ENCODE peak calls at places on chromosomes 7 and 10, in seven cellular contexts. N is fibroblast of gingiva, M is psoas muscle, Z is T1000, Y is trophoblast cell, O is COR-L47, I is NCI-H1694 treated with DMSO at 0.1 percent for 48 hours. G is an unnamed sample.

GRCh38 chr10:26112532-26112931 is 104.0 kb upstream of the GAD2 start:
- DNase-seq in N (no peak), M (no peak), Z (no peak), Y (no peak), O (no peak), I (no peak), G (no peak)

GRCh38 chr10:31961264-31961663 is 32.6 kb upstream of the ARHGAP12 start:
- DNase-seq in N (no peak), M (no peak), Z (peak), Y (peak), O (no peak), I (peak), G (no peak)

GRCh38 chr10:126187399-126187798 is 200.9 kb downstream of the ADAM12 start:
- DNase-seq in N (no peak), M (no peak), Z (no peak), Y (no peak), O (no peak), I (no peak), G (no peak)

GRCh38 chr7:38594931-38595330 is 36.2 kb downstream of the AMPH start:
- DNase-seq in N (no peak), M (no peak), Z (no peak), Y (no peak), O (no peak), I (no peak), G (no peak)

GRCh38 chr7:132755538-132756481 is 179.5 kb upstream of the PLXNA4 start:
- DNase-seq in N (peak), M (no peak), Z (no peak), Y (no peak), O (no peak), I (no peak), G (no peak)

GRCh38 chr7:102291056-102291915 is 4.6 kb downstream of the SH2B2 start:
- DNase-seq in N (no peak), M (no peak), Z (no peak), Y (no peak), O (no peak), I (no peak), G (no peak)

GRCh38 chr7:2042650-2043049 is 190.1 kb downstream of the MAD1L1 start:
- DNase-seq in N (no peak), M (peak), Z (no peak), Y (no peak), O (no peak), I (no peak), G (no peak)

GRCh38 chr10:44339218-44339617 is 45.7 kb downstream of the CXCL12 start:
- DNase-seq in N (peak), M (no peak), Z (no peak), Y (peak), O (no peak), I (no peak), G (no peak)

GRCh38 chr10:1209355-1209979 is 153.3 kb downstream of the WDR37 start:
- DNase-seq in N (no peak), M (no peak), Z (no peak), Y (no peak), O (no peak), I (no peak), G (no peak)

GRCh38 chr10:46540412-46541016 is 15.9 kb downstream of the GPRIN2 start:
- DNase-seq in N (no peak), M (peak), Z (no peak), Y (no peak), O (no peak), I (no peak), G (no peak)

GRCh38 chr10:131200856-131201470 is 110.6 kb downstream of the TCERG1L start:
- DNase-seq in N (no peak), M (no peak), Z (no peak), Y (no peak), O (no peak), I (no peak), G (no peak)

G was measured in NCI-H2081.